ENCODE peak calls at places on chromosomes 5 and 9, in six cellular contexts. One of them, this sample, is unnamed.

GRCh38 chr5:131640043-131640856 is 5.2 kb upstream of the RAPGEF6 start:
- DNase-seq in HL-60: no peak
- DNase-seq in cardiac muscle cell: no peak
- DNase-seq in lung: no peak
- DNase-seq in psoas muscle: no peak
- DNase-seq in fibroblast of lung: peak
- DNase-seq in this sample: no peak

GRCh38 chr9:104872959-104873850 is 54.8 kb downstream of the ABCA1 start:
- DNase-seq in psoas muscle: peak
- DNase-seq in HL-60: no peak
- DNase-seq in fibroblast of lung: peak
- DNase-seq in cardiac muscle cell: peak
- DNase-seq in lung: peak
- DNase-seq in this sample: peak

GRCh38 chr5:126280343-126280742 is 142.9 kb upstream of the GRAMD2B start:
- DNase-seq in HL-60: no peak
- DNase-seq in lung: no peak
- DNase-seq in fibroblast of lung: no peak
- DNase-seq in cardiac muscle cell: no peak
- DNase-seq in psoas muscle: no peak
- DNase-seq in this sample: no peak

GRCh38 chr9:16509946-16510504 is 360.4 kb downstream of the BNC2 start:
- DNase-seq in lung: no peak
- DNase-seq in HL-60: no peak
- DNase-seq in fibroblast of lung: peak
- DNase-seq in cardiac muscle cell: peak
- DNase-seq in psoas muscle: no peak
- DNase-seq in this sample: no peak

GRCh38 chr9:121844090-121844489 is 192.7 kb downstream of the DAB2IP start:
- DNase-seq in psoas muscle: no peak
- DNase-seq in lung: no peak
- DNase-seq in fibroblast of lung: peak
- DNase-seq in cardiac muscle cell: peak
- DNase-seq in HL-60: no peak
- DNase-seq in this sample: no peak

GRCh38 chr5:34487202-34487879 is 168.8 kb upstream of the RAI14 start:
- DNase-seq in psoas muscle: no peak
- DNase-seq in fibroblast of lung: peak
- DNase-seq in lung: peak
- DNase-seq in cardiac muscle cell: peak
- DNase-seq in HL-60: no peak
- DNase-seq in this sample: no peak

GRCh38 chr5:96771395-96771794 is 36.4 kb downstream of the ERAP1 start:
- DNase-seq in cardiac muscle cell: no peak
- DNase-seq in psoas muscle: no peak
- DNase-seq in HL-60: no peak
- DNase-seq in lung: no peak
- DNase-seq in fibroblast of lung: no peak
- DNase-seq in this sample: no peak

GRCh38 chr5:142960309-142960696 is 190.1 kb downstream of the ARHGAP26 start:
- DNase-seq in lung: no peak
- DNase-seq in HL-60: no peak
- DNase-seq in cardiac muscle cell: peak
- DNase-seq in psoas muscle: no peak
- DNase-seq in fibroblast of lung: peak
- DNase-seq in this sample: no peak

GRCh38 chr5:14551211-14551610 is 30.4 kb upstream of the OTULINL start:
- DNase-seq in fibroblast of lung: no peak
- DNase-seq in cardiac muscle cell: no peak
- DNase-seq in HL-60: no peak
- DNase-seq in lung: no peak
- DNase-seq in psoas muscle: no peak
- DNase-seq in this sample: no peak

GRCh38 chr5:10364186-10364689 is 10.7 kb downstream of the MARCHF6 start:
- DNase-seq in cardiac muscle cell: no peak
- DNase-seq in psoas muscle: no peak
- DNase-seq in HL-60: no peak
- DNase-seq in fibroblast of lung: no peak
- DNase-seq in lung: no peak
- DNase-seq in this sample: no peak

GRCh38 chr9:21546949-21547348 is 64.8 kb upstream of the IFNE start:
- DNase-seq in lung: no peak
- DNase-seq in psoas muscle: no peak
- DNase-seq in fibroblast of lung: no peak
- DNase-seq in cardiac muscle cell: no peak
- DNase-seq in HL-60: no peak
- DNase-seq in this sample: no peak
- H3K4me3 ChIP-seq in lung: no peak
- H3K4me3 ChIP-seq in psoas muscle: no peak
- H3K4me3 ChIP-seq in fibroblast of lung: no peak
- H3K4me3 ChIP-seq in cardiac muscle cell: no peak
- H3K4me3 ChIP-seq in HL-60: no peak
- H3K4me3 ChIP-seq in this sample: no peak

GRCh38 chr5:137039939-137040515 is 459.1 kb downstream of the SPOCK1 start:
- DNase-seq in psoas muscle: no peak
- DNase-seq in fibroblast of lung: no peak
- DNase-seq in cardiac muscle cell: no peak
- DNase-seq in lung: no peak
- DNase-seq in HL-60: no peak
- DNase-seq in this sample: no peak
- TF ChIP-seq CTCF in psoas muscle: no peak
- TF ChIP-seq CTCF in fibroblast of lung: no peak
- TF ChIP-seq CTCF in cardiac muscle cell: no peak
- TF ChIP-seq CTCF in lung: no peak
- TF ChIP-seq CTCF in HL-60: no peak
- TF ChIP-seq CTCF in this sample: no peak

GRCh38 chr9:26685857-26686256 is 206.7 kb downstream of the CAAP1 start:
- DNase-seq in lung: no peak
- DNase-seq in fibroblast of lung: no peak
- DNase-seq in HL-60: no peak
- DNase-seq in psoas muscle: no peak
- DNase-seq in cardiac muscle cell: peak
- DNase-seq in this sample: no peak

GRCh38 chr9:26682041-26682440 is 210.6 kb downstream of the CAAP1 start:
- DNase-seq in fibroblast of lung: no peak
- DNase-seq in cardiac muscle cell: no peak
- DNase-seq in lung: no peak
- DNase-seq in HL-60: no peak
- DNase-seq in psoas muscle: no peak
- DNase-seq in this sample: no peak

GRCh38 chr9:26682796-26683496 is 209.7 kb downstream of the CAAP1 start:
- DNase-seq in fibroblast of lung: no peak
- DNase-seq in HL-60: no peak
- DNase-seq in psoas muscle: no peak
- DNase-seq in cardiac muscle cell: no peak
- DNase-seq in lung: no peak
- DNase-seq in this sample: no peak

GRCh38 chr9:26687421-26687820 is 205.2 kb downstream of the CAAP1 start:
- DNase-seq in cardiac muscle cell: peak
- DNase-seq in lung: no peak
- DNase-seq in psoas muscle: no peak
- DNase-seq in fibroblast of lung: no peak
- DNase-seq in HL-60: no peak
- DNase-seq in this sample: no peak

DNA sequence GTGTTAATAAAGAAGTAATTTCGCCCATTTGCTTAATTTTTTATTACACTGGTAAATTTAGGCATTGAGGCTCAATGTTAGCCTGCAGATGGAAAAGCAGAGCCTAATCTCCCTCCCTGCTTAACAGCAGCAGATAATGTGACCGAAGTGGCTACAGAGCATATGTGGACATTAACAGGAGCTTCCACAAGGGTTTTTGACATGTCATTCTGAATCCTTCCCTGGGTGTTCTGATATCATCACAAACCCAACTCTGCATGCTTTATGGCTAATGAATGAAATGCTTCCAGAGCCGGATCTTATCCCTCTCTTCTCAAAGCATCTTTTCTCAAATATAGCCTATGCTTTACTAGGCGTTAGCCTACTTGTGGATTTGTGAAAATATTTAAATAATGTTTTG is 208.6 kb downstream of the CAAP1 start:
- DNase-seq in lung: no peak
- DNase-seq in fibroblast of lung: no peak
- DNase-seq in cardiac muscle cell: no peak
- DNase-seq in HL-60: no peak
- DNase-seq in psoas muscle: no peak
- DNase-seq in this sample: no peak
- H3K4me3 ChIP-seq in lung: no peak
- H3K4me3 ChIP-seq in fibroblast of lung: no peak
- H3K4me3 ChIP-seq in cardiac muscle cell: no peak
- H3K4me3 ChIP-seq in HL-60: no peak
- H3K4me3 ChIP-seq in psoas muscle: no peak
- H3K4me3 ChIP-seq in this sample: no peak

GRCh38 chr5:154610321-154611154 is 132.5 kb upstream of the HAND1 start:
- DNase-seq in lung: peak
- DNase-seq in HL-60: peak
- DNase-seq in psoas muscle: peak
- DNase-seq in cardiac muscle cell: peak
- DNase-seq in fibroblast of lung: peak
- DNase-seq in this sample: peak
- TF ChIP-seq CTCF in lung: peak
- TF ChIP-seq CTCF in HL-60: peak
- TF ChIP-seq CTCF in psoas muscle: peak
- TF ChIP-seq CTCF in cardiac muscle cell: peak
- TF ChIP-seq CTCF in fibroblast of lung: peak
- TF ChIP-seq CTCF in this sample: peak

DNA sequence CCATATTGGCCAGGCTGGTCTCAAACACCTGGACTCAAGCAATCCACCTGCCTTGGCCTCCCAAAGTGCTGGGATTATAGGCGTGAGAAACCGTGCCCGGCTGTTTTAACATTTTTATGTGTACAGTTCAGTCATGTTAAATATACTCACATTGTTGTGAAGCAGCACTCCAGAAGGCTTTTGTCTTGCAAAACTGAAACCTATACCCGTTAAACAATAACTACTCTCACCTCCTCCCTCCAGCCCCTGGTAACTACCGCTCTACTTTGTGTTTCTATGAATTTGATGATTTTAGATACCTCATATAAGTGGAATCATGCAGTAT is 23.1 kb upstream of the SHB start:
- DNase-seq in fibroblast of lung: no peak
- DNase-seq in lung: no peak
- DNase-seq in HL-60: no peak
- DNase-seq in cardiac muscle cell: no peak
- DNase-seq in psoas muscle: no peak
- DNase-seq in this sample: no peak
- H3K4me3 ChIP-seq in fibroblast of lung: no peak
- H3K4me3 ChIP-seq in lung: no peak
- H3K4me3 ChIP-seq in HL-60: no peak
- H3K4me3 ChIP-seq in cardiac muscle cell: no peak
- H3K4me3 ChIP-seq in psoas muscle: no peak
- H3K4me3 ChIP-seq in this sample: no peak

GRCh38 chr9:108756746-108757490 is 98.9 kb downstream of the ACTL7B start:
- DNase-seq in psoas muscle: no peak
- DNase-seq in cardiac muscle cell: no peak
- DNase-seq in lung: peak
- DNase-seq in HL-60: no peak
- DNase-seq in fibroblast of lung: no peak
- DNase-seq in this sample: no peak
- TF ChIP-seq CTCF in psoas muscle: no peak
- TF ChIP-seq CTCF in cardiac muscle cell: peak
- TF ChIP-seq CTCF in lung: no peak
- TF ChIP-seq CTCF in HL-60: no peak
- TF ChIP-seq CTCF in fibroblast of lung: peak
- TF ChIP-seq CTCF in this sample: peak

GRCh38 chr9:137294684-137295312 is 7.3 kb downstream of the NRARP start:
- DNase-seq in cardiac muscle cell: peak
- DNase-seq in HL-60: no peak
- DNase-seq in fibroblast of lung: peak
- DNase-seq in psoas muscle: no peak
- DNase-seq in lung: no peak
- DNase-seq in this sample: no peak

GRCh38 chr9:137297966-137298365 is 4.1 kb downstream of the NRARP start:
- DNase-seq in psoas muscle: no peak
- DNase-seq in HL-60: no peak
- DNase-seq in cardiac muscle cell: no peak
- DNase-seq in fibroblast of lung: no peak
- DNase-seq in lung: no peak
- DNase-seq in this sample: no peak

GRCh38 chr9:137297060-137297664 is 4.9 kb downstream of the NRARP start:
- DNase-seq in cardiac muscle cell: no peak
- DNase-seq in HL-60: no peak
- DNase-seq in fibroblast of lung: no peak
- DNase-seq in psoas muscle: no peak
- DNase-seq in lung: no peak
- DNase-seq in this sample: no peak

GRCh38 chr9:137295313-137296213 is 6.5 kb downstream of the NRARP start:
- DNase-seq in lung: no peak
- DNase-seq in psoas muscle: no peak
- DNase-seq in HL-60: no peak
- DNase-seq in fibroblast of lung: no peak
- DNase-seq in cardiac muscle cell: peak
- DNase-seq in this sample: no peak

GRCh38 chr9:137296214-137297059 is 5.6 kb downstream of the NRARP start:
- DNase-seq in HL-60: no peak
- DNase-seq in fibroblast of lung: peak
- DNase-seq in lung: no peak
- DNase-seq in cardiac muscle cell: peak
- DNase-seq in psoas muscle: no peak
- DNase-seq in this sample: no peak
- H3K4me3 ChIP-seq in HL-60: no peak
- H3K4me3 ChIP-seq in fibroblast of lung: no peak
- H3K4me3 ChIP-seq in lung: peak
- H3K4me3 ChIP-seq in cardiac muscle cell: peak
- H3K4me3 ChIP-seq in psoas muscle: peak
- H3K4me3 ChIP-seq in this sample: no peak

GRCh38 chr5:136374638-136375037 is 9.3 kb upstream of the TRPC7 start:
- DNase-seq in lung: no peak
- DNase-seq in HL-60: no peak
- DNase-seq in psoas muscle: no peak
- DNase-seq in fibroblast of lung: no peak
- DNase-seq in cardiac muscle cell: no peak
- DNase-seq in this sample: no peak

GRCh38 chr5:136375920-136376319 is 10.6 kb upstream of the TRPC7 start:
- DNase-seq in HL-60: no peak
- DNase-seq in cardiac muscle cell: no peak
- DNase-seq in psoas muscle: no peak
- DNase-seq in lung: no peak
- DNase-seq in fibroblast of lung: no peak
- DNase-seq in this sample: no peak

GRCh38 chr5:136374003-136374402 is 8.7 kb upstream of the TRPC7 start:
- DNase-seq in fibroblast of lung: peak
- DNase-seq in lung: no peak
- DNase-seq in psoas muscle: no peak
- DNase-seq in HL-60: no peak
- DNase-seq in cardiac muscle cell: peak
- DNase-seq in this sample: peak
- TF ChIP-seq CTCF in fibroblast of lung: no peak
- TF ChIP-seq CTCF in lung: no peak
- TF ChIP-seq CTCF in psoas muscle: no peak
- TF ChIP-seq CTCF in HL-60: peak
- TF ChIP-seq CTCF in cardiac muscle cell: peak
- TF ChIP-seq CTCF in this sample: peak